ENCODE peak calls at places on chromosomes 13 and 19, in ten cellular contexts. S is tibial nerve, Y is OCI-LY7, E is neural progenitor cell, U is A549, F is thoracic aorta, J is prostate gland, B is K562, K is colonic mucosa, H is breast epithelium. M is an unnamed sample.

GRCh38 chr19:46393456-46394397 is 19.6 kb downstream of the CCDC8 start:
- DNase-seq in S (no peak), Y (no peak), E (no peak), B (peak; percentile 33), K (no peak), H (no peak), J (no peak), U (no peak), F (no peak), M (no peak)

GRCh38 chr19:10237702-10238101 is 6.6 kb upstream of the S1PR2 start:
- DNase-seq in S (no peak), K (no peak), F (no peak), E (no peak), Y (no peak), U (peak; percentile 36), H (no peak), J (no peak), B (no peak), M (no peak)

GRCh38 chr19:38059897-38060296 is 152.9 kb downstream of the SIPA1L3 start:
- DNase-seq in K (no peak), U (no peak), Y (peak; percentile 28), B (no peak), H (no peak), J (peak; percentile 32), E (no peak), F (no peak), S (no peak), M (no peak)

GRCh38 chr19:49014123-49014869 is 2.6 kb downstream of the LHB start:
- DNase-seq in F (no peak), S (no peak), J (no peak), Y (no peak), E (no peak), U (no peak), B (no peak), H (no peak), K (no peak), M (no peak)

GRCh38 chr13:64075543-64076271 is 2660.1 kb upstream of the PCDH20 start:
- DNase-seq in F (no peak), K (no peak), Y (no peak), E (no peak), J (no peak), U (no peak), S (no peak), H (no peak), B (peak; percentile 64), M (no peak)

GRCh38 chr19:21423057-21424041 is 26.4 kb downstream of the ZNF493 start:
- DNase-seq in U (no peak), Y (no peak), F (no peak), B (no peak), E (no peak), S (no peak), H (no peak), J (no peak), K (no peak), M (no peak)

GRCh38 chr13:20525144-20525600 is 485 bp downstream of the CRYL1 start:
- DNase-seq in K (peak; percentile 61), B (no peak), E (peak; percentile 54), U (no peak), Y (no peak), F (no peak), S (no peak), H (no peak), J (peak; percentile 16), M (peak; percentile 14)

GRCh38 chr19:31548941-31549340 is 199.7 kb upstream of the TSHZ3 start:
- DNase-seq in S (no peak), U (peak; percentile 33), B (no peak), J (no peak), F (no peak), K (no peak), Y (peak; percentile 1), H (no peak), E (peak; percentile 42), M (peak; percentile 47)

GRCh38 chr19:43596842-43597461 is 557 bp downstream of the ZNF576 start:
- DNase-seq in J (no peak), Y (peak; percentile 27), H (no peak), K (no peak), B (no peak), U (no peak), S (no peak), F (no peak), E (peak; percentile 18), M (no peak)

GRCh38 chr13:31042084-31042483 is 109.6 kb downstream of the TEX26 start:
- DNase-seq in S (no peak), Y (no peak), H (no peak), E (no peak), K (no peak), J (no peak), F (no peak), U (no peak), B (no peak), M (no peak)

GRCh38 chr13:37503287-37503686 is 95.3 kb downstream of the POSTN start:
- DNase-seq in U (no peak), F (no peak), B (no peak), Y (no peak), K (no peak), H (no peak), E (no peak), S (no peak), J (no peak), M (no peak)

GRCh38 chr13:99211421-99212035 is 10.9 kb downstream of the UBAC2 start:
- DNase-seq in S (no peak), E (no peak), F (no peak), J (no peak), B (no peak), H (no peak), K (no peak), U (no peak), Y (no peak), M (no peak)

GRCh38 chr19:782195-783043 is 14.8 kb upstream of the PTBP1 start:
- DNase-seq in E (peak; percentile 83), Y (no peak), U (peak; percentile 91), J (no peak), K (no peak), H (no peak), F (no peak), S (no peak), B (no peak), M (peak; percentile 80)

GRCh38 chr19:5147971-5148793 is 179.3 kb downstream of the KDM4B start:
- DNase-seq in J (no peak), H (no peak), F (peak; percentile 1), K (no peak), U (no peak), S (no peak), Y (no peak), B (no peak), E (no peak), M (no peak)

GRCh38 chr19:29678484-29679106 is 13.3 kb downstream of the PLEKHF1 start:
- DNase-seq in K (no peak), E (no peak), F (no peak), S (peak; percentile 79), H (peak; percentile 60), B (no peak), Y (no peak), J (peak; percentile 64), U (no peak), M (no peak)

GRCh38 chr19:51110666-51110971 is 2.4 kb upstream of the CTU1 start:
- DNase-seq in J (no peak), Y (no peak), E (no peak), S (no peak), F (no peak), H (no peak), B (no peak), U (no peak), K (no peak), M (no peak)

GRCh38 chr13:52405767-52406494 is at the start of gene THSD1:
- DNase-seq in J (peak; percentile 21), E (peak; percentile 62), B (no peak), F (no peak), U (peak; percentile 54), H (peak; percentile 39), S (peak; percentile 51), Y (no peak), K (peak; percentile 38), M (peak; percentile 52)

GRCh38 chr13:50593228-50593627 is 250.3 kb downstream of the DLEU7 start:
- DNase-seq in S (no peak), B (no peak), E (no peak), U (no peak), F (no peak), K (no peak), Y (no peak), J (no peak), H (no peak), M (no peak)

GRCh38 chr19:4638330-4638729 is 986 bp upstream of the TNFAIP8L1 start:
- DNase-seq in B (peak; percentile 27), H (no peak), U (no peak), J (no peak), S (no peak), K (no peak), F (no peak), Y (no peak), E (no peak), M (no peak)

DNA sequence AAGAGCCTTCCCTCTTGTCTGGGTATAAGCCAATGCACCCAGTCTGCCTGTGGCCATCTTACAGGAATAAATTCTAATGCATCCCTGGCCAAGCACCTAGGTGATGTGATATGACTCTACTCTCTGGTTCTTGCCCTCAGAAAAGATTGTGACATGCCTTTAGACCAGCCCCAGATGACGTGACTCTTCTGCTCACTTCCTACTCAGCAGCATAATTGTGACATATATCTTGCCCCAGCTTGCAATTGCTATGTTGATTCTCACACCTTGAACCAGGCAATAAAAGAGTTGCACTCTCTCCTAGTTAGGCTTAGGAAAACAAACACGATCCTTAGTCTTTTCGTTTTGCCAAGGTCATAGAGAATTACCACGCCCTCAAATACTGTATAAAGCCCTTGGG is 13.3 kb upstream of the ZNF726 start:
- DNase-seq in H (no peak), J (no peak), K (no peak), F (no peak), E (no peak), S (no peak), Y (no peak), U (no peak), B (no peak), M (no peak)
- TF ChIP-seq CTCF in H (no peak), J (no peak), K (no peak), F (no peak), E (no peak), S (no peak), Y (no peak), U (no peak), B (no peak), M (no peak)

GRCh38 chr19:12314553-12314952 is 18.9 kb downstream of the ZNF563 start:
- DNase-seq in F (no peak), S (no peak), U (no peak), K (peak; percentile 27), J (no peak), E (no peak), H (no peak), Y (no peak), B (no peak), M (no peak)
- H3K4me3 ChIP-seq in F (no peak overlapping the region), S (no peak overlapping the region), U (no peak overlapping the region), K (no peak overlapping the region), J (no peak overlapping the region), E (no peak overlapping the region), H (no peak overlapping the region), Y (no peak overlapping the region), B (no peak overlapping the region), M (no peak overlapping the region)

GRCh38 chr13:77860621-77861020 is 58.0 kb downstream of the EDNRB start:
- DNase-seq in E (no peak), H (no peak), B (no peak), U (no peak), K (no peak), J (no peak), Y (no peak), F (no peak), S (no peak), M (no peak)
- H3K27ac ChIP-seq in E (no peak overlapping the region), H (no peak overlapping the region), B (no peak overlapping the region), U (no peak overlapping the region), K (peak overlapping the region; percentile 17), J (no peak overlapping the region), Y (no peak overlapping the region), F (no peak overlapping the region), S (no peak overlapping the region), M (no peak overlapping the region)

GRCh38 chr19:42113641-42114348 is 18.5 kb downstream of the POU2F2 start:
- DNase-seq in B (no peak), U (peak; percentile 88), H (no peak), J (no peak), K (no peak), E (no peak), F (no peak), S (no peak), Y (peak; percentile 95), M (no peak)
- TF ChIP-seq CTCF in B (peak; percentile 22), U (peak; percentile 55), H (no peak), J (no peak), K (no peak), E (no peak), F (no peak), S (no peak), Y (peak; percentile 66), M (peak; percentile 39)